ENCODE peak calls at places on chromosomes 12 and 14, in four cellular contexts. One of them, this sample, is unnamed.

GRCh38 chr12:104720346-104721064 is 237.6 kb downstream of the SLC41A2 start:
- DNase-seq in islet precursor cell: no peak
- DNase-seq in CD8-positive, alpha-beta T cell: peak; percentile 73
- DNase-seq in esophagus squamous epithelium: no peak
- DNase-seq in this sample: no peak

GRCh38 chr12:119235352-119235751 is 56.6 kb downstream of the HSPB8 start:
- DNase-seq in esophagus squamous epithelium: no peak
- DNase-seq in CD8-positive, alpha-beta T cell: no peak
- DNase-seq in islet precursor cell: peak; percentile 72
- DNase-seq in this sample: no peak

GRCh38 chr14:99214701-99215100 is 57.3 kb downstream of the BCL11B start:
- DNase-seq in CD8-positive, alpha-beta T cell: no peak
- DNase-seq in esophagus squamous epithelium: no peak
- DNase-seq in islet precursor cell: no peak
- DNase-seq in this sample: no peak

GRCh38 chr12:16586350-16587109 is 19.4 kb downstream of the LMO3 start:
- DNase-seq in islet precursor cell: no peak
- DNase-seq in esophagus squamous epithelium: no peak
- DNase-seq in CD8-positive, alpha-beta T cell: no peak
- DNase-seq in this sample: no peak

GRCh38 chr14:104316723-104317499 is 178.5 kb downstream of the KIF26A start:
- DNase-seq in CD8-positive, alpha-beta T cell: peak; percentile 1
- DNase-seq in islet precursor cell: peak; percentile 45
- DNase-seq in esophagus squamous epithelium: no peak
- DNase-seq in this sample: no peak

GRCh38 chr12:115088328-115088994 is 404.5 kb upstream of the TBX3 start:
- DNase-seq in islet precursor cell: no peak
- DNase-seq in CD8-positive, alpha-beta T cell: no peak
- DNase-seq in esophagus squamous epithelium: no peak
- DNase-seq in this sample: no peak

GRCh38 chr14:61472801-61473376 is 151.5 kb downstream of the PRKCH start:
- DNase-seq in esophagus squamous epithelium: no peak
- DNase-seq in CD8-positive, alpha-beta T cell: peak; percentile 61
- DNase-seq in islet precursor cell: no peak
- DNase-seq in this sample: no peak

GRCh38 chr14:57199911-57200310 is 68.8 kb downstream of the EXOC5 start:
- DNase-seq in CD8-positive, alpha-beta T cell: no peak
- DNase-seq in esophagus squamous epithelium: no peak
- DNase-seq in islet precursor cell: no peak
- DNase-seq in this sample: no peak

GRCh38 chr12:48489012-48489411 is 6.7 kb downstream of the C12orf54 start:
- DNase-seq in CD8-positive, alpha-beta T cell: no peak
- DNase-seq in islet precursor cell: no peak
- DNase-seq in esophagus squamous epithelium: no peak
- DNase-seq in this sample: no peak

GRCh38 chr14:54673193-54674121 is 106.5 kb downstream of the SAMD4A start:
- DNase-seq in islet precursor cell: no peak
- DNase-seq in esophagus squamous epithelium: no peak
- DNase-seq in CD8-positive, alpha-beta T cell: no peak
- DNase-seq in this sample: no peak

GRCh38 chr14:99574099-99574880 is 29.7 kb downstream of the CCDC85C start:
- DNase-seq in CD8-positive, alpha-beta T cell: no peak
- DNase-seq in islet precursor cell: peak; percentile 96
- DNase-seq in esophagus squamous epithelium: no peak
- DNase-seq in this sample: no peak

GRCh38 chr14:57352771-57353170 is 37.6 kb upstream of the NAA30 start:
- DNase-seq in CD8-positive, alpha-beta T cell: no peak
- DNase-seq in esophagus squamous epithelium: no peak
- DNase-seq in islet precursor cell: no peak
- DNase-seq in this sample: no peak

GRCh38 chr12:13203028-13203922 is 6.7 kb downstream of the EMP1 start:
- DNase-seq in esophagus squamous epithelium: no peak
- DNase-seq in islet precursor cell: peak; percentile 80
- DNase-seq in CD8-positive, alpha-beta T cell: no peak
- DNase-seq in this sample: no peak

GRCh38 chr12:87082756-87083155 is 826.6 kb upstream of the MGAT4C start:
- DNase-seq in CD8-positive, alpha-beta T cell: no peak
- DNase-seq in esophagus squamous epithelium: no peak
- DNase-seq in islet precursor cell: no peak
- DNase-seq in this sample: no peak

GRCh38 chr14:37544407-37544806 is 50.6 kb downstream of the FOXA1 start:
- DNase-seq in CD8-positive, alpha-beta T cell: no peak
- DNase-seq in esophagus squamous epithelium: no peak
- DNase-seq in islet precursor cell: no peak
- DNase-seq in this sample: no peak

GRCh38 chr14:81137316-81137715 is 83.4 kb downstream of the GTF2A1 start:
- DNase-seq in esophagus squamous epithelium: no peak
- DNase-seq in CD8-positive, alpha-beta T cell: no peak
- DNase-seq in islet precursor cell: peak; percentile 86
- DNase-seq in this sample: no peak

GRCh38 chr12:59389968-59390576 is 205.8 kb upstream of the SLC16A7 start:
- DNase-seq in CD8-positive, alpha-beta T cell: no peak
- DNase-seq in esophagus squamous epithelium: no peak
- DNase-seq in islet precursor cell: no peak
- DNase-seq in this sample: no peak

GRCh38 chr12:105835505-105835904 is 303.2 kb downstream of the NUAK1 start:
- DNase-seq in esophagus squamous epithelium: no peak
- DNase-seq in CD8-positive, alpha-beta T cell: no peak
- DNase-seq in islet precursor cell: no peak
- DNase-seq in this sample: no peak

GRCh38 chr14:104970231-104971068 is 7.7 kb downstream of the AHNAK2 start:
- DNase-seq in islet precursor cell: peak; percentile 95
- DNase-seq in CD8-positive, alpha-beta T cell: no peak
- DNase-seq in esophagus squamous epithelium: peak; percentile 35
- DNase-seq in this sample: no peak

GRCh38 chr12:19869413-19869812 is 430.1 kb downstream of the AEBP2 start:
- DNase-seq in islet precursor cell: no peak
- DNase-seq in CD8-positive, alpha-beta T cell: no peak
- DNase-seq in esophagus squamous epithelium: no peak
- DNase-seq in this sample: no peak

GRCh38 chr14:102125546-102125945 is 14.2 kb upstream of the WDR20 start:
- DNase-seq in esophagus squamous epithelium: no peak
- DNase-seq in CD8-positive, alpha-beta T cell: no peak
- DNase-seq in islet precursor cell: no peak
- DNase-seq in this sample: no peak

GRCh38 chr14:73237786-73238261 is 518 bp downstream of the PAPLN start:
- DNase-seq in CD8-positive, alpha-beta T cell: no peak
- DNase-seq in esophagus squamous epithelium: no peak
- DNase-seq in islet precursor cell: peak; percentile 63
- DNase-seq in this sample: no peak

GRCh38 chr14:89702151-89702936 is 252.2 kb downstream of the EFCAB11 start:
- DNase-seq in CD8-positive, alpha-beta T cell: no peak
- DNase-seq in islet precursor cell: peak; percentile 40
- DNase-seq in esophagus squamous epithelium: no peak
- DNase-seq in this sample: no peak

GRCh38 chr14:73696466-73697390 is 17.5 kb downstream of the PNMA1 start:
- DNase-seq in islet precursor cell: no peak
- DNase-seq in CD8-positive, alpha-beta T cell: no peak
- DNase-seq in esophagus squamous epithelium: no peak
- DNase-seq in this sample: no peak

GRCh38 chr12:8033153-8034044 is 883 bp downstream of the FOXJ2 start:
- DNase-seq in islet precursor cell: peak; percentile 79
- DNase-seq in esophagus squamous epithelium: no peak
- DNase-seq in CD8-positive, alpha-beta T cell: peak; percentile 47
- DNase-seq in this sample: no peak

GRCh38 chr12:104370989-104371870 is 67.7 kb downstream of the EID3 start:
- DNase-seq in islet precursor cell: peak; percentile 86
- DNase-seq in CD8-positive, alpha-beta T cell: no peak
- DNase-seq in esophagus squamous epithelium: no peak
- DNase-seq in this sample: no peak

GRCh38 chr12:110046451-110047187 is 1.7 kb downstream of the C12orf76 start:
- DNase-seq in islet precursor cell: no peak
- DNase-seq in esophagus squamous epithelium: no peak
- DNase-seq in CD8-positive, alpha-beta T cell: no peak
- DNase-seq in this sample: no peak

GRCh38 chr14:104519721-104520120 is 59.8 kb upstream of the C14orf180 start:
- DNase-seq in esophagus squamous epithelium: no peak
- DNase-seq in islet precursor cell: no peak
- DNase-seq in CD8-positive, alpha-beta T cell: no peak
- DNase-seq in this sample: no peak

GRCh38 chr14:49220492-49220891 is 365.7 kb downstream of the RPS29 start:
- DNase-seq in islet precursor cell: no peak
- DNase-seq in CD8-positive, alpha-beta T cell: no peak
- DNase-seq in esophagus squamous epithelium: no peak
- DNase-seq in this sample: no peak

GRCh38 chr12:13536219-13536910 is 339.8 kb downstream of the EMP1 start:
- DNase-seq in islet precursor cell: no peak
- DNase-seq in esophagus squamous epithelium: no peak
- DNase-seq in CD8-positive, alpha-beta T cell: no peak
- DNase-seq in this sample: no peak

GRCh38 chr12:42024495-42024830 is 120.2 kb downstream of the GXYLT1 start:
- DNase-seq in islet precursor cell: no peak
- DNase-seq in esophagus squamous epithelium: no peak
- DNase-seq in CD8-positive, alpha-beta T cell: no peak
- DNase-seq in this sample: no peak

This sample was measured in cortex of kidney.